ENCODE peak calls at places on chromosomes 13 and 19, in eight cellular contexts. Z, M, O, D, H, F, X and C are unnamed samples.

GRCh38 chr13:26037302-26037701 is 14.5 kb downstream of the SHISA2 start:
- DNase-seq in Z (no peak), M (no peak), X (no peak), H (peak), O (no peak), F (no peak), D (no peak), C (no peak)

GRCh38 chr19:47369923-47370625 is 21.0 kb downstream of the DHX34 start:
- DNase-seq in D (no peak), M (peak), Z (no peak), X (peak), F (no peak), H (peak), O (no peak), C (no peak)

GRCh38 chr13:45292176-45292575 is 48.8 kb downstream of the TPT1 start:
- DNase-seq in X (peak), O (no peak), D (no peak), Z (no peak), M (no peak), H (peak), F (no peak), C (no peak)

GRCh38 chr13:46668302-46668720 is 115.3 kb downstream of the LRCH1 start:
- DNase-seq in Z (no peak), F (no peak), D (no peak), X (peak), O (no peak), H (peak), M (peak), C (no peak)

GRCh38 chr13:48304132-48304876 is 753 bp downstream of the RB1 start:
- DNase-seq in H (peak), F (no peak), X (peak), D (no peak), Z (peak), O (no peak), M (peak), C (peak)

GRCh38 chr19:42154471-42155323 is 22.5 kb upstream of the POU2F2 start:
- DNase-seq in F (no peak), H (no peak), M (no peak), O (no peak), Z (no peak), D (no peak), X (no peak), C (peak)

GRCh38 chr19:37012093-37012745 is 66.0 kb upstream of the ZNF420 start:
- DNase-seq in D (no peak), Z (no peak), F (no peak), O (no peak), M (no peak), X (no peak), H (no peak), C (no peak)

GRCh38 chr19:43625918-43626579 is 6.6 kb upstream of the ZNF428 start:
- DNase-seq in O (no peak), F (no peak), Z (peak), D (no peak), M (no peak), X (no peak), H (peak), C (peak)

GRCh38 chr13:112885782-112886268 is 83.2 kb upstream of the MCF2L start:
- DNase-seq in Z (peak), X (peak), O (peak), D (no peak), M (peak), F (peak), H (peak), C (no peak)

GRCh38 chr19:34085336-34085735 is 87.0 kb upstream of the LSM14A start:
- DNase-seq in F (no peak), H (no peak), O (no peak), D (no peak), X (no peak), M (no peak), Z (no peak), C (no peak)

GRCh38 chr19:18322318-18322758 is 538 bp downstream of the LSM4 start:
- DNase-seq in X (peak), F (peak), H (peak), D (no peak), Z (no peak), O (no peak), M (peak), C (no peak)

GRCh38 chr13:59744747-59745394 is 418.9 kb downstream of the DIAPH3 start:
- DNase-seq in Z (no peak), X (peak), O (no peak), F (no peak), D (no peak), M (peak), H (no peak), C (no peak)

GRCh38 chr19:48491793-48492123 is 19.9 kb downstream of the LMTK3 start:
- DNase-seq in H (no peak), Z (peak), X (no peak), M (no peak), O (no peak), D (no peak), F (no peak), C (no peak)

DNA sequence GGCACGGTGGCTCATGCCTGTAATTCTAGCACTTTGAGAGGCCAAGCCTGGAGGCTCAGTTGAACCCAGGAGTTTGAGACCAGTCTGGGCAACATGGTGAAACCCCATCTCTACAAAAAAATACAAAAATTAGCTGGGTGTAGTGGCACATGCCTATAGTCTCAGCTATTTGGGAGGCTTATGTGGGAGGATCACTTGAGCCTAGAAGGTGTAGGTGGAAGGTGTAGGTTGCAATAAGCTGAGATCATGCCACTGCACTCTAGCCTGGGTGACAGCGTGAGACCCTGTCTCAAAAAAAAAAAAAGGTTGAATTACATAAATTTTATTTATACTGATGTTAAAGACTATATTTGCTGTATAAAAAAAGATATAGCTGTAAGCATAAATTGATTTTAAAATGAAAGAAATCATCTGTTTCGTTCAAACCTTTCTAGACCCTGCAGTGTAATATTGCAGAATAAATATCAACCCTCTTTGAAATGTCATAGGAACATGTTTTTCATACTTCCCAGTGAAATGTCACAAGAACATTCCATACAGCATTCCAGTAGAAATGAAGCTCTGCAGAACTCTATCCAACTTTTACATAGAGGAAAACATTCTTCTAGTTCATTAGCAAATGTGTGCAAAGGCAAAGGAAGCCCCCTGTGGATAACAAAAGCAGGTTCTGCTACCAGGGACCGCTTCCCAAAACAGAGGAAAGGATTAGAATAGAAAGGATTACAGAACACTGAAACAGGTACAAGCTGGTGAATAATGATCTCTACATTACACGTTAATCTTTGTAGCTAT is 76.0 kb downstream of the CAB39L start:
- DNase-seq in M (no peak), F (no peak), D (no peak), Z (no peak), H (no peak), X (peak), O (no peak), C (no peak)
- TF ChIP-seq CTCF in M (no peak), F (no peak), D (no peak), Z (no peak), H (no peak), X (peak), O (no peak), C (no peak)

GRCh38 chr19:53010494-53010893 is 3.2 kb upstream of the ERVV-1 start:
- DNase-seq in H (no peak), M (no peak), D (no peak), O (no peak), X (no peak), Z (no peak), F (no peak), C (no peak)
- TF ChIP-seq CTCF in H (no peak), M (no peak), D (no peak), O (no peak), X (no peak), Z (no peak), F (no peak), C (no peak)

GRCh38 chr19:8017808-8018207 is 12.4 kb upstream of the ELAVL1 start:
- DNase-seq in X (no peak), H (no peak), Z (no peak), D (peak), F (no peak), O (no peak), M (no peak), C (peak)
- TF ChIP-seq CTCF in X (no peak), H (no peak), Z (no peak), D (no peak), F (peak), O (no peak), M (no peak), C (peak)

GRCh38 chr13:20711301-20712044 is 8.0 kb downstream of the IL17D start:
- DNase-seq in M (no peak), X (no peak), Z (no peak), H (no peak), D (no peak), F (no peak), O (no peak), C (no peak)
- TF ChIP-seq CTCF in M (peak), X (no peak), Z (no peak), H (peak), D (no peak), F (no peak), O (no peak), C (no peak)

DNA sequence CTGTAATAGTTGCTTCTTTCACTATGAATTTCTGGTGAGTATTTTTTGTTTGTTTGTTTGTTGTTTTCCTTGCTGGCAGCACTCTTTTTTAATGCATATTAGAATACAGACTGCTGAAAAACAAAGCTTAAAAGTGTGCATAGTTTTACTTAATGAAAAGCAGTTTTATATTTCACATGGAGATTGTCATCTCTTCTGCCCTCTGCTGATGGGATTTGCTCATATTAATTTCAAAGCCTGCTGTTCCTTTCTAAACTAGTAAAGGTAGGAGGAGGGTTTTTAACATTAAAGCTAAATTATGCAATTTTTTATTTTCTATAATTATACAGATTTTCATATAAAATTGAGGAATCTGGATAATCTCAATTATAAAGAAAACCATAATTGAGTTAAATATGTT is 692.6 kb upstream of the SLITRK1 start:
- DNase-seq in Z (no peak), D (no peak), H (peak), F (no peak), M (peak), O (no peak), X (peak), C (no peak)
- TF ChIP-seq CTCF in Z (no peak), D (no peak), H (peak), F (no peak), M (peak), O (no peak), X (peak), C (no peak)